ENCODE peak calls at places on chromosomes 4 and X, in eight cellular contexts. One of them, this sample, is unnamed.
A peak's percentile ranks its signal among the peaks of the same experiment; 100 is the strongest.

GRCh38 chr4:121769341-121769740 is 4.4 kb upstream of the SMIM43 start:
- DNase-seq in renal cortical epithelial cell: no peak
- DNase-seq in Calu3: no peak
- DNase-seq in AG08395: no peak
- DNase-seq in activated CD8-positive, alpha-beta T cell treated with anti-CD3 and anti-CD28 coated beads, Interleukin-2, amount 10 ng/mL, durations not matched to agents 7 days and 5 days: no peak
- DNase-seq in CD14-positive monocyte: no peak
- DNase-seq in memory B cell: no peak
- DNase-seq in retina: no peak
- DNase-seq in this sample: no peak

GRCh38 chrX:140141444-140142029 is 176.2 kb upstream of the CXorf66 start:
- DNase-seq in CD14-positive monocyte: no peak
- DNase-seq in memory B cell: peak; percentile 30
- DNase-seq in Calu3: peak; percentile 48
- DNase-seq in AG08395: peak; percentile 46
- DNase-seq in renal cortical epithelial cell: peak; percentile 11
- DNase-seq in retina: peak; percentile 44
- DNase-seq in activated CD8-positive, alpha-beta T cell treated with anti-CD3 and anti-CD28 coated beads, Interleukin-2, amount 10 ng/mL, durations not matched to agents 7 days and 5 days: peak; percentile 31
- DNase-seq in this sample: peak; percentile 64

GRCh38 chrX:148573119-148573518 is 72.7 kb downstream of the AFF2 start:
- DNase-seq in retina: no peak
- DNase-seq in Calu3: no peak
- DNase-seq in memory B cell: no peak
- DNase-seq in activated CD8-positive, alpha-beta T cell treated with anti-CD3 and anti-CD28 coated beads, Interleukin-2, amount 10 ng/mL, durations not matched to agents 7 days and 5 days: no peak
- DNase-seq in renal cortical epithelial cell: no peak
- DNase-seq in CD14-positive monocyte: no peak
- DNase-seq in AG08395: no peak
- DNase-seq in this sample: no peak

GRCh38 chrX:5876984-5877655 is 351.5 kb downstream of the NLGN4X start:
- DNase-seq in renal cortical epithelial cell: peak; percentile 0
- DNase-seq in retina: peak; percentile 53
- DNase-seq in activated CD8-positive, alpha-beta T cell treated with anti-CD3 and anti-CD28 coated beads, Interleukin-2, amount 10 ng/mL, durations not matched to agents 7 days and 5 days: no peak
- DNase-seq in CD14-positive monocyte: no peak
- DNase-seq in memory B cell: no peak
- DNase-seq in Calu3: no peak
- DNase-seq in AG08395: peak; percentile 10
- DNase-seq in this sample: peak; percentile 21

GRCh38 chrX:111837226-111837625 is 38.8 kb upstream of the TRPC5OS start:
- DNase-seq in memory B cell: no peak
- DNase-seq in Calu3: no peak
- DNase-seq in retina: peak; percentile 7
- DNase-seq in CD14-positive monocyte: no peak
- DNase-seq in AG08395: no peak
- DNase-seq in activated CD8-positive, alpha-beta T cell treated with anti-CD3 and anti-CD28 coated beads, Interleukin-2, amount 10 ng/mL, durations not matched to agents 7 days and 5 days: no peak
- DNase-seq in renal cortical epithelial cell: no peak
- DNase-seq in this sample: no peak

GRCh38 chr4:143294310-143294709 is 42.4 kb upstream of the GAB1 start:
- DNase-seq in retina: no peak
- DNase-seq in renal cortical epithelial cell: no peak
- DNase-seq in Calu3: no peak
- DNase-seq in CD14-positive monocyte: no peak
- DNase-seq in AG08395: peak; percentile 58
- DNase-seq in activated CD8-positive, alpha-beta T cell treated with anti-CD3 and anti-CD28 coated beads, Interleukin-2, amount 10 ng/mL, durations not matched to agents 7 days and 5 days: no peak
- DNase-seq in memory B cell: no peak
- DNase-seq in this sample: no peak

GRCh38 chr4:39062094-39062493 is at the start of gene KLHL5:
- DNase-seq in retina: peak; percentile 38
- DNase-seq in renal cortical epithelial cell: peak; percentile 15
- DNase-seq in activated CD8-positive, alpha-beta T cell treated with anti-CD3 and anti-CD28 coated beads, Interleukin-2, amount 10 ng/mL, durations not matched to agents 7 days and 5 days: no peak
- DNase-seq in memory B cell: no peak
- DNase-seq in CD14-positive monocyte: no peak
- DNase-seq in AG08395: peak; percentile 25
- DNase-seq in Calu3: no peak
- DNase-seq in this sample: no peak

GRCh38 chrX:1401611-1402430 is 9.9 kb upstream of the SLC25A6 start:
- DNase-seq in retina: no peak
- DNase-seq in activated CD8-positive, alpha-beta T cell treated with anti-CD3 and anti-CD28 coated beads, Interleukin-2, amount 10 ng/mL, durations not matched to agents 7 days and 5 days: no peak
- DNase-seq in AG08395: no peak
- DNase-seq in Calu3: no peak
- DNase-seq in renal cortical epithelial cell: no peak
- DNase-seq in memory B cell: no peak
- DNase-seq in CD14-positive monocyte: no peak
- DNase-seq in this sample: no peak

GRCh38 chr4:120225527-120225926 is 158.9 kb upstream of the MAD2L1 start:
- DNase-seq in Calu3: no peak
- DNase-seq in retina: no peak
- DNase-seq in AG08395: no peak
- DNase-seq in CD14-positive monocyte: no peak
- DNase-seq in renal cortical epithelial cell: no peak
- DNase-seq in activated CD8-positive, alpha-beta T cell treated with anti-CD3 and anti-CD28 coated beads, Interleukin-2, amount 10 ng/mL, durations not matched to agents 7 days and 5 days: no peak
- DNase-seq in memory B cell: no peak
- DNase-seq in this sample: no peak

GRCh38 chr4:62495039-62495438 is 1294.9 kb downstream of the ADGRL3 start:
- DNase-seq in retina: no peak
- DNase-seq in activated CD8-positive, alpha-beta T cell treated with anti-CD3 and anti-CD28 coated beads, Interleukin-2, amount 10 ng/mL, durations not matched to agents 7 days and 5 days: no peak
- DNase-seq in Calu3: no peak
- DNase-seq in AG08395: no peak
- DNase-seq in CD14-positive monocyte: no peak
- DNase-seq in renal cortical epithelial cell: no peak
- DNase-seq in memory B cell: no peak
- DNase-seq in this sample: no peak

GRCh38 chr4:169690787-169691186 is 67.0 kb downstream of the HPF1 start:
- DNase-seq in AG08395: no peak
- DNase-seq in memory B cell: no peak
- DNase-seq in Calu3: no peak
- DNase-seq in CD14-positive monocyte: no peak
- DNase-seq in retina: peak; percentile 1
- DNase-seq in renal cortical epithelial cell: peak; percentile 78
- DNase-seq in activated CD8-positive, alpha-beta T cell treated with anti-CD3 and anti-CD28 coated beads, Interleukin-2, amount 10 ng/mL, durations not matched to agents 7 days and 5 days: no peak
- DNase-seq in this sample: no peak

GRCh38 chr4:186537843-186538521 is 17.4 kb downstream of the MTNR1A start:
- DNase-seq in AG08395: no peak
- DNase-seq in CD14-positive monocyte: no peak
- DNase-seq in retina: no peak
- DNase-seq in renal cortical epithelial cell: no peak
- DNase-seq in memory B cell: no peak
- DNase-seq in Calu3: no peak
- DNase-seq in activated CD8-positive, alpha-beta T cell treated with anti-CD3 and anti-CD28 coated beads, Interleukin-2, amount 10 ng/mL, durations not matched to agents 7 days and 5 days: no peak
- DNase-seq in this sample: no peak

GRCh38 chrX:11791090-11791489 is 33.1 kb downstream of the MSL3 start:
- DNase-seq in activated CD8-positive, alpha-beta T cell treated with anti-CD3 and anti-CD28 coated beads, Interleukin-2, amount 10 ng/mL, durations not matched to agents 7 days and 5 days: peak; percentile 35
- DNase-seq in AG08395: no peak
- DNase-seq in retina: no peak
- DNase-seq in Calu3: no peak
- DNase-seq in CD14-positive monocyte: no peak
- DNase-seq in memory B cell: no peak
- DNase-seq in renal cortical epithelial cell: no peak
- DNase-seq in this sample: peak; percentile 11

GRCh38 chr4:30842142-30842541 is 122.0 kb downstream of the PCDH7 start:
- DNase-seq in memory B cell: no peak
- DNase-seq in activated CD8-positive, alpha-beta T cell treated with anti-CD3 and anti-CD28 coated beads, Interleukin-2, amount 10 ng/mL, durations not matched to agents 7 days and 5 days: no peak
- DNase-seq in CD14-positive monocyte: no peak
- DNase-seq in Calu3: no peak
- DNase-seq in retina: no peak
- DNase-seq in AG08395: no peak
- DNase-seq in renal cortical epithelial cell: no peak
- DNase-seq in this sample: no peak

GRCh38 chr4:157587681-157588423 is 367.3 kb downstream of the GRIA2 start:
- DNase-seq in Calu3: no peak
- DNase-seq in activated CD8-positive, alpha-beta T cell treated with anti-CD3 and anti-CD28 coated beads, Interleukin-2, amount 10 ng/mL, durations not matched to agents 7 days and 5 days: no peak
- DNase-seq in CD14-positive monocyte: no peak
- DNase-seq in memory B cell: no peak
- DNase-seq in AG08395: no peak
- DNase-seq in renal cortical epithelial cell: no peak
- DNase-seq in retina: no peak
- DNase-seq in this sample: no peak

GRCh38 chr4:955161-955921 is 18.0 kb downstream of the DGKQ start:
- DNase-seq in Calu3: no peak
- DNase-seq in AG08395: no peak
- DNase-seq in activated CD8-positive, alpha-beta T cell treated with anti-CD3 and anti-CD28 coated beads, Interleukin-2, amount 10 ng/mL, durations not matched to agents 7 days and 5 days: no peak
- DNase-seq in renal cortical epithelial cell: no peak
- DNase-seq in memory B cell: no peak
- DNase-seq in CD14-positive monocyte: no peak
- DNase-seq in retina: no peak
- DNase-seq in this sample: no peak

GRCh38 chr4:145507636-145508035 is 26.0 kb downstream of the SMAD1 start:
- DNase-seq in AG08395: no peak
- DNase-seq in memory B cell: no peak
- DNase-seq in CD14-positive monocyte: no peak
- DNase-seq in renal cortical epithelial cell: peak; percentile 59
- DNase-seq in activated CD8-positive, alpha-beta T cell treated with anti-CD3 and anti-CD28 coated beads, Interleukin-2, amount 10 ng/mL, durations not matched to agents 7 days and 5 days: no peak
- DNase-seq in retina: no peak
- DNase-seq in Calu3: no peak
- DNase-seq in this sample: no peak

GRCh38 chrX:9374537-9374936 is 90.3 kb upstream of the TBL1X start:
- DNase-seq in Calu3: peak; percentile 63
- DNase-seq in activated CD8-positive, alpha-beta T cell treated with anti-CD3 and anti-CD28 coated beads, Interleukin-2, amount 10 ng/mL, durations not matched to agents 7 days and 5 days: no peak
- DNase-seq in memory B cell: no peak
- DNase-seq in renal cortical epithelial cell: no peak
- DNase-seq in AG08395: no peak
- DNase-seq in retina: no peak
- DNase-seq in CD14-positive monocyte: no peak
- DNase-seq in this sample: no peak

GRCh38 chrX:39527045-39527444 is 570.7 kb downstream of the BCOR start:
- DNase-seq in retina: no peak
- DNase-seq in activated CD8-positive, alpha-beta T cell treated with anti-CD3 and anti-CD28 coated beads, Interleukin-2, amount 10 ng/mL, durations not matched to agents 7 days and 5 days: no peak
- DNase-seq in CD14-positive monocyte: no peak
- DNase-seq in AG08395: peak; percentile 61
- DNase-seq in renal cortical epithelial cell: no peak
- DNase-seq in Calu3: no peak
- DNase-seq in memory B cell: no peak
- DNase-seq in this sample: no peak

GRCh38 chrX:47572773-47573333 is 9.4 kb upstream of the TIMP1 start:
- DNase-seq in Calu3: no peak
- DNase-seq in renal cortical epithelial cell: no peak
- DNase-seq in memory B cell: no peak
- DNase-seq in retina: no peak
- DNase-seq in AG08395: no peak
- DNase-seq in CD14-positive monocyte: no peak
- DNase-seq in activated CD8-positive, alpha-beta T cell treated with anti-CD3 and anti-CD28 coated beads, Interleukin-2, amount 10 ng/mL, durations not matched to agents 7 days and 5 days: no peak
- DNase-seq in this sample: no peak

GRCh38 chrX:111652719-111653118 is 28.3 kb upstream of the ALG13 start:
- DNase-seq in AG08395: no peak
- DNase-seq in retina: no peak
- DNase-seq in Calu3: no peak
- DNase-seq in CD14-positive monocyte: no peak
- DNase-seq in renal cortical epithelial cell: peak; percentile 2
- DNase-seq in activated CD8-positive, alpha-beta T cell treated with anti-CD3 and anti-CD28 coated beads, Interleukin-2, amount 10 ng/mL, durations not matched to agents 7 days and 5 days: no peak
- DNase-seq in memory B cell: no peak
- DNase-seq in this sample: peak; percentile 21

GRCh38 chr4:16224264-16224663 is 2.0 kb downstream of the TAPT1 start:
- DNase-seq in memory B cell: no peak
- DNase-seq in retina: peak; percentile 14
- DNase-seq in activated CD8-positive, alpha-beta T cell treated with anti-CD3 and anti-CD28 coated beads, Interleukin-2, amount 10 ng/mL, durations not matched to agents 7 days and 5 days: no peak
- DNase-seq in Calu3: peak; percentile 25
- DNase-seq in AG08395: no peak
- DNase-seq in CD14-positive monocyte: no peak
- DNase-seq in renal cortical epithelial cell: no peak
- DNase-seq in this sample: no peak

GRCh38 chr4:153113061-153113837 is 91.0 kb upstream of the TRIM2 start:
- DNase-seq in Calu3: no peak
- DNase-seq in retina: no peak
- DNase-seq in AG08395: peak; percentile 32
- DNase-seq in memory B cell: no peak
- DNase-seq in CD14-positive monocyte: no peak
- DNase-seq in renal cortical epithelial cell: peak; percentile 94
- DNase-seq in activated CD8-positive, alpha-beta T cell treated with anti-CD3 and anti-CD28 coated beads, Interleukin-2, amount 10 ng/mL, durations not matched to agents 7 days and 5 days: peak; percentile 32
- DNase-seq in this sample: no peak

GRCh38 chrX:153708415-153708814 is 15.8 kb downstream of the BCAP31 start:
- DNase-seq in activated CD8-positive, alpha-beta T cell treated with anti-CD3 and anti-CD28 coated beads, Interleukin-2, amount 10 ng/mL, durations not matched to agents 7 days and 5 days: peak; percentile 41
- DNase-seq in memory B cell: no peak
- DNase-seq in retina: peak; percentile 71
- DNase-seq in AG08395: peak; percentile 64
- DNase-seq in Calu3: peak; percentile 88
- DNase-seq in CD14-positive monocyte: peak; percentile 76
- DNase-seq in renal cortical epithelial cell: peak; percentile 87
- DNase-seq in this sample: peak; percentile 68

GRCh38 chrX:136656596-136656995 is 8.6 kb downstream of the CD40LG start:
- DNase-seq in retina: no peak
- DNase-seq in renal cortical epithelial cell: no peak
- DNase-seq in memory B cell: no peak
- DNase-seq in CD14-positive monocyte: no peak
- DNase-seq in activated CD8-positive, alpha-beta T cell treated with anti-CD3 and anti-CD28 coated beads, Interleukin-2, amount 10 ng/mL, durations not matched to agents 7 days and 5 days: no peak
- DNase-seq in AG08395: no peak
- DNase-seq in Calu3: no peak
- DNase-seq in this sample: no peak

GRCh38 chrX:150508461-150509367 is 59.7 kb upstream of the MTM1 start:
- DNase-seq in memory B cell: no peak
- DNase-seq in AG08395: peak; percentile 44
- DNase-seq in retina: no peak
- DNase-seq in renal cortical epithelial cell: no peak
- DNase-seq in CD14-positive monocyte: no peak
- DNase-seq in activated CD8-positive, alpha-beta T cell treated with anti-CD3 and anti-CD28 coated beads, Interleukin-2, amount 10 ng/mL, durations not matched to agents 7 days and 5 days: no peak
- DNase-seq in Calu3: no peak
- DNase-seq in this sample: no peak

This sample was measured in HEK293T.